ENCODE peak calls at places on chromosome 21, in five cellular contexts. J is AG09319; E is NCI-H1417; K is activated CD4-positive, alpha-beta T cell treated with anti-CD3 and anti-CD28 coated beads for 24 hours; N is NCI-H1092. V is an unnamed sample.

GRCh38 chr21:41766883-41767605 is at the start of gene RIPK4:
- DNase-seq in E (peak), J (no peak), N (peak), K (peak), V (peak)

GRCh38 chr21:35342440-35342839 is 293.3 kb upstream of the RUNX1 start:
- DNase-seq in K (no peak), N (no peak), J (no peak), E (no peak), V (no peak)

GRCh38 chr21:38075833-38076567 is 159.7 kb upstream of the KCNJ6 start:
- DNase-seq in N (no peak), J (no peak), E (no peak), K (no peak), V (no peak)

GRCh38 chr21:39022901-39023693 is 160.2 kb downstream of the PSMG1 start:
- DNase-seq in N (peak), E (peak), K (no peak), J (no peak), V (peak)

GRCh38 chr21:31537872-31538576 is 121.5 kb upstream of the SOD1 start:
- DNase-seq in J (no peak), N (no peak), E (no peak), K (no peak), V (no peak)

GRCh38 chr21:46116189-46116845 is 18.4 kb downstream of the COL6A2 start:
- DNase-seq in E (no peak), J (no peak), N (no peak), K (no peak), V (no peak)

GRCh38 chr21:45858180-45858579 is 123.4 kb upstream of the COL6A1 start:
- DNase-seq in E (no peak), J (no peak), N (no peak), K (no peak), V (no peak)

GRCh38 chr21:32381571-32381970 is 11.2 kb downstream of the URB1 start:
- DNase-seq in N (no peak), K (no peak), E (no peak), J (no peak), V (no peak)

GRCh38 chr21:15604424-15604823 is 125.4 kb upstream of the USP25 start:
- DNase-seq in N (no peak), E (no peak), J (no peak), K (no peak), V (no peak)

GRCh38 chr21:44282370-44282769 is 3.3 kb upstream of the AIRE start:
- DNase-seq in K (no peak), N (no peak), J (no peak), E (no peak), V (no peak)

GRCh38 chr21:46077674-46078101 is 20.2 kb upstream of the COL6A2 start:
- DNase-seq in E (no peak), N (no peak), J (no peak), K (no peak), V (no peak)

GRCh38 chr21:42644223-42645208 is 8.9 kb upstream of the PDE9A start:
- DNase-seq in J (no peak), E (no peak), N (no peak), K (no peak), V (no peak)

GRCh38 chr21:16468191-16468590 is 738.4 kb downstream of the USP25 start:
- DNase-seq in N (no peak), E (no peak), J (no peak), K (no peak), V (no peak)

GRCh38 chr21:45302082-45303061 is 14.7 kb upstream of the POFUT2 start:
- DNase-seq in N (no peak), E (no peak), K (peak), J (no peak), V (no peak)

GRCh38 chr21:44295163-44295601 is 4.7 kb upstream of the PFKL start:
- DNase-seq in J (no peak), E (no peak), K (no peak), N (no peak), V (no peak)

GRCh38 chr21:42424848-42425602 is 21.3 kb downstream of the UBASH3A start:
- DNase-seq in K (no peak), N (no peak), J (no peak), E (no peak), V (no peak)

GRCh38 chr21:21406918-21407317 is 408.7 kb downstream of the NCAM2 start:
- DNase-seq in E (no peak), K (no peak), N (no peak), J (no peak), V (no peak)

GRCh38 chr21:9756677-9757076 is 764.7 kb upstream of the TPTE start:
- DNase-seq in E (no peak), N (no peak), J (no peak), K (no peak), V (no peak)

GRCh38 chr21:45019887-45020537 is 54.4 kb upstream of the ADARB1 start:
- DNase-seq in J (no peak), K (no peak), E (no peak), N (no peak), V (no peak)

GRCh38 chr21:42002421-42002958 is 7.7 kb downstream of the ZBTB21 start:
- DNase-seq in N (no peak), E (no peak), K (peak), J (peak), V (no peak)

GRCh38 chr21:41730399-41730798 is 36.5 kb downstream of the RIPK4 start:
- DNase-seq in N (no peak), E (no peak), K (no peak), J (no peak), V (no peak)

GRCh38 chr21:26280715-26281310 is 110.2 kb upstream of the APP start:
- DNase-seq in E (no peak), K (no peak), J (no peak), N (peak), V (no peak)

GRCh38 chr21:33197546-33197945 is 32.2 kb upstream of the IFNAR2 start:
- DNase-seq in J (no peak), N (no peak), K (no peak), E (no peak), V (no peak)

GRCh38 chr21:46002841-46003574 is 21.4 kb downstream of the COL6A1 start:
- DNase-seq in K (no peak), N (no peak), J (no peak), E (no peak), V (no peak)

GRCh38 chr21:15751037-15751436 is 21.3 kb downstream of the USP25 start:
- DNase-seq in J (no peak), K (no peak), E (no peak), N (no peak), V (no peak)

GRCh38 chr21:36990508-36991205 is 15.8 kb upstream of the RIPPLY3 start:
- DNase-seq in J (no peak), E (peak), K (no peak), N (no peak), V (no peak)

GRCh38 chr21:42063206-42063577 is 7.9 kb upstream of the UMODL1 start:
- DNase-seq in J (no peak), N (peak), E (peak), K (no peak), V (peak)

GRCh38 chr21:45378258-45378966 is 26.6 kb upstream of the COL18A1 start:
- DNase-seq in E (no peak), K (no peak), J (peak), N (no peak), V (no peak)

GRCh38 chr21:45241357-45241756 is 46.3 kb downstream of the POFUT2 start:
- DNase-seq in J (no peak), E (no peak), K (no peak), N (no peak), V (no peak)

GRCh38 chr21:37276377-37276776 is 9.2 kb upstream of the VPS26C start:
- DNase-seq in J (no peak), N (no peak), E (no peak), K (no peak), V (no peak)

V was measured in NCI-H1105.